ENCODE peak calls at places on chromosomes 12 and 14, in eight cellular contexts. B is transverse colon, J is Peyer's patch, Y is heart left ventricle, C is ovary, W is ascending aorta, S is IMR-90, X is heart right ventricle. F is an unnamed sample. For H3K36me3, the result is how much of the 10 kb centered on the place peaks cover.

GRCh38 chr12:1501695-1502440 is 92.5 kb downstream of the FBXL14 start:
- DNase-seq in B (no peak), J (no peak), Y (no peak), C (no peak), W (no peak), S (no peak), X (no peak), F (no peak)

GRCh38 chr12:104651812-104652211 is 195.1 kb downstream of the CHST11 start:
- DNase-seq in B (no peak), J (no peak), Y (no peak), C (no peak), W (no peak), S (no peak), X (no peak), F (no peak)

GRCh38 chr12:3236345-3237153 is 159.4 kb downstream of the TSPAN9 start:
- DNase-seq in B (peak), J (no peak), Y (no peak), C (no peak), W (no peak), S (peak), X (no peak), F (no peak)

GRCh38 chr12:90069711-90070110 is 361.1 kb upstream of the ATP2B1 start:
- DNase-seq in B (no peak), J (no peak), Y (no peak), C (no peak), W (no peak), S (no peak), X (no peak), F (no peak)

GRCh38 chr12:118307069-118307954 is 65.4 kb downstream of the TAOK3 start:
- DNase-seq in B (no peak), J (no peak), Y (no peak), C (no peak), W (no peak), S (peak), X (no peak), F (no peak)

GRCh38 chr12:128971802-128972201 is 118.5 kb downstream of the GLT1D1 start:
- DNase-seq in B (no peak), J (no peak), Y (no peak), C (no peak), W (no peak), S (no peak), X (no peak), F (no peak)

GRCh38 chr12:23753627-23754358 is 195.7 kb downstream of the SOX5 start:
- DNase-seq in B (no peak), J (no peak), Y (no peak), C (no peak), W (no peak), S (no peak), X (no peak), F (no peak)

GRCh38 chr12:89469361-89469760 is 55.2 kb downstream of the GALNT4 start:
- DNase-seq in B (no peak), J (no peak), Y (no peak), C (no peak), W (no peak), S (peak), X (no peak), F (no peak)

GRCh38 chr12:127888948-127889347 is 378.0 kb upstream of the TMEM132C start:
- DNase-seq in B (no peak), J (no peak), Y (no peak), C (no peak), W (no peak), S (no peak), X (no peak), F (no peak)

GRCh38 chr12:21962821-21963220 is 21.6 kb upstream of the ABCC9 start:
- DNase-seq in B (no peak), J (no peak), Y (no peak), C (no peak), W (no peak), S (no peak), X (no peak), F (no peak)

GRCh38 chr12:47612953-47613352 is 92.9 kb downstream of the RPAP3 start:
- DNase-seq in B (no peak), J (no peak), Y (no peak), C (no peak), W (no peak), S (no peak), X (no peak), F (no peak)

GRCh38 chr14:38208825-38209562 is 1.3 kb downstream of the SSTR1 start:
- DNase-seq in B (peak), J (no peak), Y (peak), C (no peak), W (no peak), S (peak), X (peak), F (peak)

GRCh38 chr14:34700622-34701130 is 13.7 kb downstream of the CFL2 start:
- DNase-seq in B (no peak), J (no peak), Y (no peak), C (no peak), W (no peak), S (no peak), X (no peak), F (no peak)

GRCh38 chr14:104925941-104926609 is 1.4 kb downstream of the PLD4 start:
- DNase-seq in B (no peak), J (no peak), Y (no peak), C (no peak), W (no peak), S (no peak), X (no peak), F (no peak)

GRCh38 chr14:97306785-97307246 is 509.6 kb downstream of the VRK1 start:
- DNase-seq in B (no peak), J (no peak), Y (no peak), C (no peak), W (no peak), S (no peak), X (no peak), F (no peak)

GRCh38 chr14:61588419-61588901 is 106.9 kb upstream of the HIF1A start:
- DNase-seq in B (no peak), J (no peak), Y (no peak), C (peak), W (no peak), S (peak), X (no peak), F (no peak)

GRCh38 chr12:124032265-124032886 is 59.4 kb downstream of the ZNF664 start:
- DNase-seq in B (peak), J (peak), Y (no peak), C (no peak), W (no peak), S (peak), X (no peak), F (no peak)

GRCh38 chr14:95294834-95295599 is 24.7 kb downstream of the CLMN start:
- DNase-seq in B (peak), J (no peak), Y (no peak), C (no peak), W (no peak), S (no peak), X (no peak), F (no peak)

GRCh38 chr12:53492830-53493609 is 6.2 kb downstream of the MAP3K12 start:
- DNase-seq in B (peak), J (peak), Y (peak), C (peak), W (peak), S (peak), X (peak), F (peak)

GRCh38 chr12:106645465-106646330 is 62.9 kb downstream of the RFX4 start:
- DNase-seq in B (no peak), J (no peak), Y (no peak), C (no peak), W (no peak), S (no peak), X (no peak), F (no peak)

GRCh38 chr14:80489513-80489912 is 278.2 kb upstream of the DIO2 start:
- DNase-seq in B (no peak), J (no peak), Y (no peak), C (no peak), W (no peak), S (no peak), X (no peak), F (no peak)

GRCh38 chr12:130339946-130340345 is 2.3 kb downstream of the PIWIL1 start:
- DNase-seq in B (peak), J (no peak), Y (no peak), C (no peak), W (no peak), S (no peak), X (no peak), F (no peak)

GRCh38 chr14:61564623-61565091 is 130.7 kb upstream of the HIF1A start:
- DNase-seq in B (no peak), J (no peak), Y (no peak), C (no peak), W (no peak), S (peak), X (no peak), F (no peak)

GRCh38 chr12:27635349-27635972 is 60.8 kb upstream of the REP15 start:
- DNase-seq in B (no peak), J (no peak), Y (no peak), C (no peak), W (no peak), S (peak), X (no peak), F (no peak)

GRCh38 chr12:107523760-107524558 is 161.6 kb upstream of the PWP1 start:
- DNase-seq in B (no peak), J (no peak), Y (no peak), C (no peak), W (no peak), S (no peak), X (no peak), F (no peak)

GRCh38 chr12:85755760-85756159 is 80.4 kb downstream of the RASSF9 start:
- DNase-seq in B (no peak), J (no peak), Y (no peak), C (no peak), W (no peak), S (peak), X (no peak), F (no peak)

GRCh38 chr12:113456199-113456598 is 15.5 kb downstream of the LHX5 start:
- DNase-seq in B (no peak), J (no peak), Y (no peak), C (no peak), W (no peak), S (no peak), X (no peak), F (no peak)

GRCh38 chr12:76137611-76138010 is 53.1 kb upstream of the NAP1L1 start:
- DNase-seq in B (no peak), J (no peak), Y (no peak), C (no peak), W (no peak), S (peak), X (no peak), F (no peak)

GRCh38 chr14:22220427-22220826 is 368.6 kb downstream of the DAD1 start:
- DNase-seq in B (no peak), J (no peak), Y (no peak), C (no peak), W (no peak), S (peak), X (no peak), F (no peak)

GRCh38 chr12:57630891-57631433 is 2.0 kb downstream of the B4GALNT1 start:
- DNase-seq in B (no peak), J (no peak), Y (no peak), C (no peak), W (no peak), S (no peak), X (no peak), F (no peak)

GRCh38 chr14:35277179-35277578 is 15.0 kb upstream of the PSMA6 start:
- DNase-seq in B (no peak), J (no peak), Y (no peak), C (no peak), W (no peak), S (no peak), X (no peak), F (no peak)

GRCh38 chr12:2561367-2561766 is 233.4 kb upstream of the FKBP4 start:
- DNase-seq in B (no peak), J (no peak), Y (no peak), C (no peak), W (no peak), S (peak), X (no peak), F (no peak)

GRCh38 chr12:65495233-65495632 is 216.8 kb downstream of the MSRB3 start:
- DNase-seq in B (no peak), J (no peak), Y (no peak), C (no peak), W (no peak), S (peak), X (no peak), F (no peak)

GRCh38 chr12:110088936-110089335 is 35.2 kb upstream of the IFT81 start:
- DNase-seq in B (no peak), J (no peak), Y (no peak), C (no peak), W (no peak), S (no peak), X (no peak), F (no peak)

GRCh38 chr14:44291516-44291915 is 215.6 kb downstream of the FSCB start:
- DNase-seq in B (no peak), J (no peak), Y (no peak), C (no peak), W (no peak), S (no peak), X (no peak), F (no peak)

GRCh38 chr12:68317047-68317667 is 15.0 kb downstream of the MDM1 start:
- DNase-seq in B (peak), J (peak), Y (no peak), C (no peak), W (no peak), S (peak), X (no peak), F (no peak)

GRCh38 chr14:45249847-45250575 is 3.0 kb downstream of the MIS18BP1 start:
- DNase-seq in B (no peak), J (no peak), Y (no peak), C (peak), W (no peak), S (peak), X (no peak), F (no peak)

GRCh38 chr14:37172024-37172869 is at the start of gene SLC25A21:
- DNase-seq in B (peak), J (no peak), Y (peak), C (peak), W (no peak), S (peak), X (peak), F (peak)

GRCh38 chr12:46373303-46374182 is 970 bp upstream of the SLC38A2 start:
- DNase-seq in B (peak), J (peak), Y (peak), C (peak), W (no peak), S (peak), X (peak), F (peak)

GRCh38 chr12:112190626-112191025 is 65.3 kb downstream of the TRAFD1 start:
- DNase-seq in B (peak), J (no peak), Y (no peak), C (no peak), W (no peak), S (no peak), X (no peak), F (no peak)
- H3K36me3 ChIP-seq in B (under half), J (under half), Y (half or more), C (under half), W (half or more), S (under half), X (under half), F (half or more)

GRCh38 chr12:62631531-62632520 is 165.2 kb downstream of the MON2 start:
- DNase-seq in B (peak), J (peak), Y (peak), C (peak), W (no peak), S (peak), X (peak), F (peak)

GRCh38 chr12:62629971-62630739 is 163.5 kb downstream of the MON2 start:
- DNase-seq in B (no peak), J (no peak), Y (no peak), C (no peak), W (no peak), S (no peak), X (no peak), F (no peak)

GRCh38 chr12:62635630-62636029 is 169.0 kb downstream of the MON2 start:
- DNase-seq in B (no peak), J (no peak), Y (no peak), C (no peak), W (no peak), S (no peak), X (no peak), F (no peak)

GRCh38 chr12:62629413-62629812 is 162.8 kb downstream of the MON2 start:
- DNase-seq in B (no peak), J (no peak), Y (no peak), C (no peak), W (no peak), S (no peak), X (no peak), F (no peak)

GRCh38 chr12:62632521-62632920 is 165.9 kb downstream of the MON2 start:
- DNase-seq in B (peak), J (no peak), Y (peak), C (peak), W (no peak), S (no peak), X (peak), F (peak)
- TF ChIP-seq CTCF in B (no peak), J (no peak), Y (no peak), C (no peak), W (no peak), S (no peak), X (no peak), F (no peak)

GRCh38 chr14:68911594-68912227 is 67.4 kb downstream of the ACTN1 start:
- DNase-seq in B (peak), J (peak), Y (peak), C (peak), W (no peak), S (peak), X (peak), F (peak)
- H3K36me3 ChIP-seq in B (under half), J (under half), Y (half or more), C (under half), W (under half), S (half or more), X (under half), F (under half)

GRCh38 chr12:14776236-14776959 is 26.9 kb downstream of the WBP11 start:
- DNase-seq in B (no peak), J (no peak), Y (no peak), C (no peak), W (no peak), S (peak), X (no peak), F (no peak)
- TF ChIP-seq CTCF in B (no peak), J (no peak), Y (no peak), C (no peak), W (peak), S (peak), X (no peak), F (peak)

DNA sequence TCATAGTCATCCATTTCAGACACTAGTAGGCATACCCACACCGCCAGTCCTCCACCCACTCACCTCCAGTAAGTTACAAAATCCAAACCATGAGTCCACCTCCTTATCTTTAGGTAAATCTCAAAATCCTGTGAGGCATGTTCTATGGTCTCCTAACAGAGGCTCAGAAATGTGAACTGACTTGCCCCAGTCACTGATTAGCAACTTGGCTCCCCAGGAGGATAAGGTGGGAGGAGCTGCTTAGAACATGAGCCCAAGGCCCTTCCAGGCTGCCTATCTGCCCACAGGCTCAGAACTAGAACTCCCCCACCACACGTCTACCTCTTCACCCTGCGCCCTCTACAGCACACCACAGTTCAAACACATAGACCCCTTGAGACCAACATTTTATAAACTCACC is 19.9 kb downstream of the SETD3 start:
- DNase-seq in B (no peak), J (no peak), Y (no peak), C (no peak), W (no peak), S (no peak), X (no peak), F (no peak)
- H3K36me3 ChIP-seq in B (under half), J (under half), Y (half or more), C (under half), W (under half), S (under half), X (under half), F (half or more)

GRCh38 chr12:9049520-9050133 is 60.3 kb downstream of the KLRG1 start:
- DNase-seq in B (no peak), J (no peak), Y (no peak), C (no peak), W (no peak), S (peak), X (no peak), F (no peak)

GRCh38 chr12:9050521-9051155 is 61.3 kb downstream of the KLRG1 start:
- DNase-seq in B (no peak), J (no peak), Y (no peak), C (no peak), W (no peak), S (no peak), X (no peak), F (no peak)

GRCh38 chr12:9048930-9049329 is 59.6 kb downstream of the KLRG1 start:
- DNase-seq in B (no peak), J (no peak), Y (no peak), C (no peak), W (no peak), S (no peak), X (no peak), F (no peak)

GRCh38 chr12:9051156-9051545 is 61.8 kb downstream of the KLRG1 start:
- DNase-seq in B (no peak), J (no peak), Y (no peak), C (no peak), W (no peak), S (no peak), X (no peak), F (no peak)

DNA sequence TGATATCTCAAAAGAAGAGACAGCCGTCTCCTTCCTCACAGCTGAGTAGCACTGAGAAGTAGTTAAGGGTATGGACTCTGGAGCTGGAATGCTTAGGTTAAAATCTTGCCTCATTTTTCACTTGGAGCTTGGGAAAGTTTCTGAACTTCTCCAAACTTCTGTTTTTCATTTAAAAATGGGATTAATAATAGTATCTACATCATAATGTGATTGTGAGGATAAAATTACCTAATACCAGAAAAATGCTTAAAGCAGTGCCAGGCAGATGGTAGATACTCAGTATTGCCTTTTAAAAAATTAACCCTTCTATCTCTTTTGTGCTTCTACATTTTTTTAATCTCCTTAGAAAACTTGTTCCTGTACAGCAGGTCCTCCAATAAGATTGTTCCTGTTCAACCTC is 63.1 kb downstream of the A2M start:
- DNase-seq in B (no peak), J (no peak), Y (no peak), C (no peak), W (no peak), S (no peak), X (no peak), F (no peak)
- TF ChIP-seq CTCF in B (no peak), J (no peak), Y (no peak), C (no peak), W (no peak), S (no peak), X (no peak), F (no peak)

GRCh38 chr12:59041241-59042121 is 121.2 kb upstream of the LRIG3 start:
- DNase-seq in B (no peak), J (no peak), Y (no peak), C (no peak), W (no peak), S (peak), X (no peak), F (no peak)
- H3K36me3 ChIP-seq in B (under half), J (under half), Y (under half), C (under half), W (under half), S (under half), X (under half), F (under half)

GRCh38 chr14:67166450-67166853 is 22.8 kb upstream of the GARIN2 start:
- DNase-seq in B (peak), J (no peak), Y (no peak), C (no peak), W (no peak), S (peak), X (no peak), F (no peak)
- TF ChIP-seq CTCF in B (peak), J (no peak), Y (peak), C (peak), W (peak), S (peak), X (peak), F (peak)

DNA sequence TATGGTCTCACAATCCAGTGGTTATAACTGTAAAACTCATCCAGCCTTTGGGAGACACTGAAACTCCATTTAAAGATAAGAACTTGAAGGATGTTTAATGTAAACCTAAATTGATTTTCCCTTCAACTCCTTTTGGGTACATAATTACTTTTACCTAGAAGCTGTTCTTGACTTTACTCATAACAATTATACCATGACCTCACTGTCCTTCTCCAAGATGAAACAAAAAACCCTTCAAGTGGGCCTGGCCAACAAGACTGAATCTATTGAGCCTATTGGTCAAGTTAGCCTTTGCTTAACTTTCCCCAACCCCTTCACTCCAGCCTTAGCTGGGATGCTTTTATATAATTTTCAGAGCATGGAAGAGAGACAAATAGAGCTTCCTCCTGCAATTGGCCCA is 22.5 kb downstream of the PARP2 start:
- DNase-seq in B (no peak), J (no peak), Y (no peak), C (no peak), W (no peak), S (no peak), X (no peak), F (no peak)
- H3K36me3 ChIP-seq in B (under half), J (under half), Y (half or more), C (under half), W (half or more), S (under half), X (under half), F (half or more)